ENCODE peak calls at places on chromosomes 7 and 10, in six cellular contexts. C is AG04450, N is AG09309, E is neural crest cell, Z is tibial nerve, B is progenitor cell of endocrine pancreas. T is an unnamed sample.

GRCh38 chr7:34904987-34905386 is 132.3 kb downstream of the DPY19L1 start:
- DNase-seq in B (no peak), C (no peak), N (no peak), E (no peak), Z (no peak), T (no peak)

GRCh38 chr10:6143128-6143527 is 54.3 kb downstream of the RBM17 start:
- DNase-seq in Z (no peak), C (no peak), E (no peak), N (no peak), B (no peak), T (no peak)

GRCh38 chr7:16739863-16740622 is 13.5 kb upstream of the TSPAN13 start:
- DNase-seq in Z (no peak), N (peak), C (peak), E (no peak), B (no peak), T (no peak)

GRCh38 chr7:90251304-90251635 is 6.3 kb downstream of the CFAP69 start:
- DNase-seq in E (no peak), Z (no peak), N (no peak), B (no peak), C (no peak), T (no peak)

GRCh38 chr10:79131730-79132644 is 63.2 kb downstream of the ZMIZ1 start:
- DNase-seq in C (no peak), Z (no peak), E (no peak), B (no peak), N (no peak), T (no peak)

GRCh38 chr7:155090647-155091046 is 20.5 kb downstream of the HTR5A start:
- DNase-seq in B (no peak), E (no peak), C (no peak), Z (no peak), N (no peak), T (no peak)

GRCh38 chr10:129966831-129967578 is 2.9 kb upstream of the EBF3 start:
- DNase-seq in N (no peak), Z (no peak), B (no peak), E (no peak), C (no peak), T (no peak)

GRCh38 chr10:132944510-132944909 is 2.1 kb upstream of the CFAP46 start:
- DNase-seq in B (no peak), Z (no peak), N (no peak), E (no peak), C (no peak), T (no peak)

GRCh38 chr10:36118289-36118688 is 476.2 kb upstream of the FZD8 start:
- DNase-seq in N (no peak), C (no peak), B (no peak), Z (no peak), E (no peak), T (no peak)

GRCh38 chr10:11670311-11670825 is 58.9 kb upstream of the USP6NL start:
- DNase-seq in N (no peak), B (no peak), C (no peak), E (no peak), Z (no peak), T (no peak)

GRCh38 chr10:49488056-49488455 is 50.9 kb downstream of the ERCC6 start:
- DNase-seq in N (no peak), B (peak), C (no peak), Z (no peak), E (no peak), T (no peak)

DNA sequence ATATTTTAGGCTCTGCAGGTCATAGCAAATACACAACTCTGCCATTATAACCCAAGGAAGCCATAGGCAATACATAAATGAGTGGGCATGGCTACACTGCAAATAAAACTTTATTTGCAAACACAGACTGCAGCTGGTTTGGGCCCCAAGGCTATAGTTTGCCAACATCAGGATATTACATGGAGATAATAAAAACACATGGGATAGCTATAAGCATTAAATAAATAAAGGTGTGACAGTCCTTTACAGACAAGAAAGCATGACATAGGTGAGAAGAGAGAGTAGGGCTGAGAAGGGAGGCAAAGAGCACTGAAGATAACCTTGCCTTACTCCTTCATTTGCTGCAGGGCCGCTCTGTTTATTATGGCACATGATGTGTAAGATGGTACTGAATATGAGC is 135.1 kb upstream of the GHITM start:
- DNase-seq in Z (no peak), B (no peak), E (no peak), N (no peak), C (no peak), T (no peak)
- TF ChIP-seq CTCF in Z (no peak), B (no peak), E (no peak), N (no peak), C (no peak), T (no peak)

GRCh38 chr7:68629-69028 is 123.7 kb upstream of the FAM20C start:
- DNase-seq in Z (no peak), C (no peak), E (no peak), N (peak), B (no peak), T (no peak)

GRCh38 chr7:66741-67140 is 125.6 kb upstream of the FAM20C start:
- DNase-seq in N (no peak), B (no peak), E (no peak), Z (no peak), C (no peak), T (no peak)

GRCh38 chr7:66296-66695 is 126.1 kb upstream of the FAM20C start:
- DNase-seq in C (no peak), E (no peak), Z (no peak), N (no peak), B (no peak), T (no peak)

GRCh38 chr7:65554-65953 is 126.8 kb upstream of the FAM20C start:
- DNase-seq in B (no peak), Z (no peak), N (no peak), C (no peak), E (no peak), T (no peak)

DNA sequence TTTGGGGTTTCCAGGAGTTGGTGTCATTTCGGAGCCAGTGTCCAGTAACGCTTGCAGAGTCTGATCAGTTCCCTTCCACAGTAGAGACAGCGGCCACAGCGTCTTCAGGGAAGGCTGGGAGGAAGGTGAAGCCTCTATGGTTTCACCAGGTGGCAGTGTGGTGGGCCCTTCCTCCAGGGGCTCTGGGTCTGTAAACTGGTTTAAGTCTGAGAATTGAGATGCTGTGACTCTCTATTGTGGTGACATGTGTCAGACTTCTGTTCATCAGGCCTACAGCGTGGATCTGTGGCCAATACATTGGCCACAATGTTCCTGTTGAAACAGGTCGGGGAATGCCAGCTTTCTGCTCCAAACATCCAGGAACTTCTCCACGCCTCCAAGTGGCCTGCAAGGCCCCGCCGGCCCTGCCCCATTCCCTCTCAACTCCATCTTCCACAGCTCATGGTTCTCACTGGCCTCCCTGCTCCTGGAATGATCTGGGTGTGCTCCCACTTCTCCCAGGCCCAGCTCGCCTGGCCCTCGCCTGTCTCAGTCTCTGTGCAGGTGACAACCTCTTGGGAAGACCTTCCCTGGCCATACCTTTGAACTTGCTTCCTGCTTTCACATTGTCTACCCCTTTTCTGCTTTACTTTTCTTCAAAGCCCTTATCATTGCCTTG is 124.5 kb upstream of the FAM20C start:
- DNase-seq in Z (no peak), N (no peak), B (no peak), E (no peak), C (no peak), T (no peak)
- TF ChIP-seq CTCF in Z (no peak), N (no peak), B (peak), E (no peak), C (no peak), T (no peak)

DNA sequence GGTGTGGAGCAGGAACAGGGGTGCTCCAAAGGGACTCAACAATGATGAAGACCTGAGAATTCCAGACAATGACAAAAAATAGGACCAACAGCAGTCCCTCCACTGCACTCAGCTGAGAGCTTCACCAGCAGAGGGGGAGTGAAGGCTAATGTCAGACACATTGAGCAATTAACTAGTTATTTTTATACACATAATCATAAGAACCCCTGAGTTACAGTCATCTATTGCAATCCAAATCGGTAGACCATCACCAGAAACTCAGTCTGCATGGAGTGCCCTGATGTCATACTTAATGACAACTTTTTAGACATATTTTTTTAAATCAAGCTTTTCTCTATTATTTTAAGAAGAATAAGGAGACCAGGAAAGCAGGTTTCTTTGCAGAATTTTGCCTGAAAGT is 30.6 kb upstream of the IKZF1 start:
- DNase-seq in C (no peak), B (no peak), N (no peak), E (no peak), Z (no peak), T (no peak)
- TF ChIP-seq CTCF in C (no peak), B (no peak), N (no peak), E (no peak), Z (no peak), T (no peak)

GRCh38 chr10:24552346-24553016 is 171.2 kb downstream of the ARHGAP21 start:
- DNase-seq in C (no peak), Z (no peak), N (no peak), B (peak), E (no peak), T (no peak)
- TF ChIP-seq CTCF in C (peak), Z (peak), N (peak), B (peak), E (peak), T (no peak)

GRCh38 chr10:107814865-107815487 is 650.5 kb upstream of the SORCS1 start:
- DNase-seq in B (peak), C (no peak), N (peak), E (peak), Z (peak), T (no peak)
- TF ChIP-seq CTCF in B (peak), C (peak), N (peak), E (peak), Z (peak), T (peak)

DNA sequence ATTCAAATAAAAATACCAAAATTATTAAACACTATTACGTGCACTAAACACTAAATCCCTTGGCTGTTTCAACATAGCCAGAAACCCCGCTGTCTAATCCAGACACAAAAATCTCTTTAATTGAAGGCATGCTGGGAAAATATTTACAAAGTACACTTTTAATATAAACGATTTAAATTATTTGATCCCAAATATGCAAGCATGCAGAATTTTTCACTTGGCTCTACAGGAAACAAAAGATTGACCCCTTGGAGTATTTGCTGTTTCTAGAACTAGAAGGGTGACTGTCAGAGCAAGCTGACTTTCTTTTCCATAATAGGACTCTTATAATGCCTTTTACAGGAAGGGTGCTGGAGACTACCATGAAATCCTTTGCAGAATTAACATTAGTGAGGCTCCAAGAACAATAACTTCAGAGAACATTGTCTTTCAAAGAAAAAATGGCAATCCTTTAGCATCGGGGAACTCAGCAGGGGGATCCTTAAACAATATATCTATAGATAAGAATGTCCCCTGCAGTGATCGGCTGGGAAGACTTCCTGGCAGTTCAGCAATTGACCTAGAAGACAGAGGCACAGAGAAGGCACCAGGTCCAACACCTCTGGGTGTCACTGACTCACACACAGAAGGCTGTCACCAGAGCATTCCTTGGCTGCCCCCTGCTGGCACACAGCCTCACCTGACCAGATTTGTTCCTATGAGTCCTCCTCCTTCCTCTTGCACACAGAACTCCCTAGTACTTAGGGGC is 55.8 kb upstream of the MRLN start:
- DNase-seq in B (peak), C (no peak), E (peak), Z (peak), N (no peak), T (no peak)
- TF ChIP-seq CTCF in B (peak), C (peak), E (peak), Z (peak), N (peak), T (peak)

GRCh38 chr7:127891854-127892438 is 139.3 kb downstream of the LRRC4 start:
- DNase-seq in C (no peak), N (no peak), E (no peak), Z (no peak), B (no peak), T (no peak)
- TF ChIP-seq CTCF in C (no peak), N (no peak), E (no peak), Z (no peak), B (no peak), T (no peak)

GRCh38 chr7:139114018-139114417 is 4.5 kb upstream of the ZC3HAV1 start:
- DNase-seq in Z (no peak), E (no peak), N (no peak), B (no peak), C (no peak), T (no peak)
- TF ChIP-seq CTCF in Z (no peak), E (no peak), N (no peak), B (no peak), C (no peak), T (no peak)

DNA sequence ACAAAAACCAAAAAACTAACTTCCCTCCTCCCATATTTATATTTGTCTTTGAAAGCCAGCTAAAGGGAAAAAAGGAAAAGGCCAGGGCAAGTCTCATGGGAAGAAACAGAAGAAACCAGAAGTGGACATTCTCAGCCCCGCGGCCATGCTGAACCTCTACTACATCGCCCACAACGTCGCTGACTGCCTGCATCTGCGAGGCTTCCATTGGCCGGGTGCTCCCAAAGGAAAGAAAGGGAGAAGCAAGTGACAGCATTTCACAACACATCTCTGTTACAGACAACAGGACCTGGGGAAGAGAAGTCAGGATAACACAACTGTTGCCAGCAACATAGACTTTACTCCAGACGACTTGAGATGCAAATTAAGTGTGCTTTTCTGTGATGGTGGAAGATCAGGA is 9.9 kb downstream of the SMKR1 start:
- DNase-seq in E (no peak), C (no peak), Z (no peak), B (no peak), N (no peak), T (no peak)
- TF ChIP-seq CTCF in E (no peak), C (no peak), Z (no peak), B (no peak), N (no peak), T (no peak)

T was measured in D721Med.